ENCODE peak calls at places on chromosomes 16 and 17, in seven cellular contexts. One of them, this sample, is unnamed.

GRCh38 chr16:11121909-11122692 is 133.9 kb downstream of the SOCS1 start:
- ATAC-seq in DND-41: peak; percentile 59
- ATAC-seq in lung: no peak
- ATAC-seq in heart right ventricle: no peak
- ATAC-seq in esophagus mucosa: no peak
- ATAC-seq in CD8-positive, alpha-beta T cell: no peak
- ATAC-seq in PC-3: no peak
- ATAC-seq in this sample: peak; percentile 77

GRCh38 chr16:75535211-75535843 is 581 bp downstream of the CHST5 start:
- ATAC-seq in lung: no peak
- ATAC-seq in PC-3: no peak
- ATAC-seq in CD8-positive, alpha-beta T cell: no peak
- ATAC-seq in esophagus mucosa: peak; percentile 24
- ATAC-seq in heart right ventricle: no peak
- ATAC-seq in DND-41: no peak
- ATAC-seq in this sample: no peak

GRCh38 chr17:81294512-81295030 is 536 bp downstream of the SLC38A10 start:
- ATAC-seq in CD8-positive, alpha-beta T cell: no peak
- ATAC-seq in DND-41: peak; percentile 25
- ATAC-seq in PC-3: peak; percentile 7
- ATAC-seq in lung: no peak
- ATAC-seq in esophagus mucosa: peak; percentile 3
- ATAC-seq in heart right ventricle: no peak
- ATAC-seq in this sample: peak; percentile 62

GRCh38 chr17:69525920-69526841 is 111.7 kb downstream of the MAP2K6 start:
- ATAC-seq in CD8-positive, alpha-beta T cell: no peak
- ATAC-seq in PC-3: peak; percentile 69
- ATAC-seq in esophagus mucosa: peak; percentile 72
- ATAC-seq in lung: peak; percentile 58
- ATAC-seq in heart right ventricle: peak; percentile 64
- ATAC-seq in DND-41: peak; percentile 40
- ATAC-seq in this sample: peak; percentile 85

GRCh38 chr17:63764701-63765100 is 8.7 kb downstream of the CCDC47 start:
- ATAC-seq in lung: no peak
- ATAC-seq in PC-3: no peak
- ATAC-seq in CD8-positive, alpha-beta T cell: no peak
- ATAC-seq in esophagus mucosa: no peak
- ATAC-seq in heart right ventricle: no peak
- ATAC-seq in DND-41: no peak
- ATAC-seq in this sample: no peak

GRCh38 chr17:12940699-12941098 is 77.1 kb downstream of the ELAC2 start:
- ATAC-seq in lung: no peak
- ATAC-seq in heart right ventricle: no peak
- ATAC-seq in PC-3: no peak
- ATAC-seq in esophagus mucosa: no peak
- ATAC-seq in DND-41: no peak
- ATAC-seq in CD8-positive, alpha-beta T cell: no peak
- ATAC-seq in this sample: no peak

GRCh38 chr17:77323413-77324171 is 182.8 kb downstream of the SEC14L1 start:
- ATAC-seq in PC-3: peak; percentile 6
- ATAC-seq in DND-41: peak; percentile 28
- ATAC-seq in CD8-positive, alpha-beta T cell: no peak
- ATAC-seq in heart right ventricle: peak; percentile 0
- ATAC-seq in lung: no peak
- ATAC-seq in esophagus mucosa: no peak
- ATAC-seq in this sample: peak; percentile 32

GRCh38 chr17:81479672-81480071 is 32.9 kb downstream of the ACTG1 start:
- ATAC-seq in heart right ventricle: no peak
- ATAC-seq in DND-41: no peak
- ATAC-seq in esophagus mucosa: no peak
- ATAC-seq in lung: no peak
- ATAC-seq in PC-3: no peak
- ATAC-seq in CD8-positive, alpha-beta T cell: no peak
- ATAC-seq in this sample: no peak

GRCh38 chr16:84237994-84238750 is 1.6 kb downstream of the KCNG4 start:
- ATAC-seq in CD8-positive, alpha-beta T cell: no peak
- ATAC-seq in heart right ventricle: no peak
- ATAC-seq in PC-3: no peak
- ATAC-seq in lung: peak; percentile 67
- ATAC-seq in DND-41: no peak
- ATAC-seq in esophagus mucosa: no peak
- ATAC-seq in this sample: no peak

GRCh38 chr17:64192588-64192987 is 62.6 kb upstream of the ERN1 start:
- ATAC-seq in DND-41: no peak
- ATAC-seq in esophagus mucosa: no peak
- ATAC-seq in lung: no peak
- ATAC-seq in PC-3: no peak
- ATAC-seq in CD8-positive, alpha-beta T cell: no peak
- ATAC-seq in heart right ventricle: no peak
- ATAC-seq in this sample: no peak

GRCh38 chr17:39485555-39485954 is 24.3 kb downstream of the CDK12 start:
- ATAC-seq in PC-3: peak; percentile 53
- ATAC-seq in esophagus mucosa: peak; percentile 65
- ATAC-seq in CD8-positive, alpha-beta T cell: no peak
- ATAC-seq in DND-41: no peak
- ATAC-seq in heart right ventricle: no peak
- ATAC-seq in lung: peak; percentile 41
- ATAC-seq in this sample: peak; percentile 84

GRCh38 chr17:4086041-4086483 is 56.8 kb downstream of the ZZEF1 start:
- ATAC-seq in lung: no peak
- ATAC-seq in esophagus mucosa: no peak
- ATAC-seq in DND-41: no peak
- ATAC-seq in heart right ventricle: no peak
- ATAC-seq in PC-3: no peak
- ATAC-seq in CD8-positive, alpha-beta T cell: no peak
- ATAC-seq in this sample: no peak

GRCh38 chr16:8110572-8111514 is 479.5 kb downstream of the TMEM114 start:
- ATAC-seq in DND-41: no peak
- ATAC-seq in PC-3: no peak
- ATAC-seq in heart right ventricle: no peak
- ATAC-seq in CD8-positive, alpha-beta T cell: no peak
- ATAC-seq in lung: no peak
- ATAC-seq in esophagus mucosa: no peak
- ATAC-seq in this sample: no peak

GRCh38 chr17:65553646-65554567 is 7.5 kb downstream of the AXIN2 start:
- ATAC-seq in esophagus mucosa: no peak
- ATAC-seq in CD8-positive, alpha-beta T cell: no peak
- ATAC-seq in DND-41: no peak
- ATAC-seq in heart right ventricle: peak; percentile 1
- ATAC-seq in lung: no peak
- ATAC-seq in PC-3: no peak
- ATAC-seq in this sample: peak; percentile 82

GRCh38 chr17:38416840-38417209 is 11.4 kb upstream of the ARHGAP23 start:
- ATAC-seq in CD8-positive, alpha-beta T cell: no peak
- ATAC-seq in PC-3: no peak
- ATAC-seq in lung: no peak
- ATAC-seq in heart right ventricle: no peak
- ATAC-seq in DND-41: no peak
- ATAC-seq in esophagus mucosa: no peak
- ATAC-seq in this sample: no peak

GRCh38 chr17:42163113-42163512 is 8.3 kb upstream of the RAB5C start:
- ATAC-seq in CD8-positive, alpha-beta T cell: no peak
- ATAC-seq in lung: no peak
- ATAC-seq in PC-3: no peak
- ATAC-seq in heart right ventricle: no peak
- ATAC-seq in DND-41: no peak
- ATAC-seq in esophagus mucosa: peak; percentile 27
- ATAC-seq in this sample: peak; percentile 16

GRCh38 chr16:57355898-57356414 is 2.6 kb upstream of the CCL22 start:
- ATAC-seq in lung: no peak
- ATAC-seq in DND-41: no peak
- ATAC-seq in heart right ventricle: no peak
- ATAC-seq in CD8-positive, alpha-beta T cell: no peak
- ATAC-seq in esophagus mucosa: no peak
- ATAC-seq in PC-3: no peak
- ATAC-seq in this sample: no peak

GRCh38 chr17:74859439-74860228 is at the start of gene GRIN2C:
- ATAC-seq in CD8-positive, alpha-beta T cell: peak; percentile 54
- ATAC-seq in esophagus mucosa: no peak
- ATAC-seq in lung: no peak
- ATAC-seq in DND-41: no peak
- ATAC-seq in PC-3: peak; percentile 18
- ATAC-seq in heart right ventricle: no peak
- ATAC-seq in this sample: peak; percentile 31

GRCh38 chr16:50360033-50360778 is 8.6 kb downstream of the BRD7 start:
- ATAC-seq in DND-41: no peak
- ATAC-seq in esophagus mucosa: peak; percentile 61
- ATAC-seq in CD8-positive, alpha-beta T cell: no peak
- ATAC-seq in heart right ventricle: no peak
- ATAC-seq in PC-3: peak; percentile 45
- ATAC-seq in lung: no peak
- ATAC-seq in this sample: no peak

GRCh38 chr17:61382796-61383688 is 16.6 kb upstream of the TBX2 start:
- ATAC-seq in heart right ventricle: no peak
- ATAC-seq in CD8-positive, alpha-beta T cell: no peak
- ATAC-seq in esophagus mucosa: no peak
- ATAC-seq in lung: no peak
- ATAC-seq in PC-3: no peak
- ATAC-seq in DND-41: no peak
- ATAC-seq in this sample: no peak

GRCh38 chr17:812638-813204 is 30.6 kb downstream of the MRM3 start:
- ATAC-seq in PC-3: no peak
- ATAC-seq in esophagus mucosa: peak; percentile 32
- ATAC-seq in DND-41: no peak
- ATAC-seq in heart right ventricle: no peak
- ATAC-seq in CD8-positive, alpha-beta T cell: no peak
- ATAC-seq in lung: no peak
- ATAC-seq in this sample: no peak

GRCh38 chr17:35765086-35765710 is 4.5 kb downstream of the C17orf50 start:
- ATAC-seq in PC-3: no peak
- ATAC-seq in DND-41: no peak
- ATAC-seq in lung: no peak
- ATAC-seq in heart right ventricle: no peak
- ATAC-seq in esophagus mucosa: no peak
- ATAC-seq in CD8-positive, alpha-beta T cell: no peak
- ATAC-seq in this sample: no peak

GRCh38 chr17:47975815-47976190 is 4.9 kb downstream of the CDK5RAP3 start:
- ATAC-seq in esophagus mucosa: no peak
- ATAC-seq in heart right ventricle: no peak
- ATAC-seq in lung: no peak
- ATAC-seq in PC-3: no peak
- ATAC-seq in CD8-positive, alpha-beta T cell: no peak
- ATAC-seq in DND-41: no peak
- ATAC-seq in this sample: no peak

GRCh38 chr17:34542700-34543336 is 36.6 kb upstream of the TMEM132E start:
- ATAC-seq in PC-3: no peak
- ATAC-seq in esophagus mucosa: no peak
- ATAC-seq in CD8-positive, alpha-beta T cell: no peak
- ATAC-seq in heart right ventricle: no peak
- ATAC-seq in DND-41: peak; percentile 62
- ATAC-seq in lung: no peak
- ATAC-seq in this sample: peak; percentile 58